ENCODE peak calls at places on chromosomes 13 and 19, in five cellular contexts. P is neuronal stem cell, L is H1, H is mesenchymal stem cell, V is trophoblast cell. O is an unnamed sample.

GRCh38 chr13:46057251-46058015 is 4.9 kb upstream of the ZC3H13 start:
- DNase-seq in L (no peak), V (no peak), H (peak; percentile 8), P (no peak), O (no peak)

GRCh38 chr13:85501616-85502015 is 297.6 kb downstream of the SLITRK6 start:
- DNase-seq in L (no peak), V (peak; percentile 4), H (no peak), P (no peak), O (no peak)

GRCh38 chr19:17519967-17520366 is 8.5 kb downstream of the PGLS start:
- DNase-seq in V (no peak), H (no peak), P (no peak), L (no peak), O (no peak)

GRCh38 chr19:6417713-6418561 is 6.7 kb downstream of the KHSRP start:
- DNase-seq in P (no peak), V (no peak), H (peak; percentile 17), L (peak; percentile 65), O (no peak)

GRCh38 chr13:44498969-44499368 is 77.2 kb downstream of the TSC22D1 start:
- DNase-seq in V (peak; percentile 44), P (no peak), L (no peak), H (no peak), O (no peak)

GRCh38 chr13:77300176-77301141 is 26.4 kb downstream of the MYCBP2 start:
- DNase-seq in V (peak; percentile 80), H (peak; percentile 84), P (no peak), L (no peak), O (no peak)

GRCh38 chr13:32969516-32969941 is 46.7 kb upstream of the KL start:
- DNase-seq in L (no peak), H (peak; percentile 80), P (no peak), V (peak; percentile 30), O (no peak)

GRCh38 chr13:28492527-28493367 is 2.2 kb downstream of the FLT1 start:
- DNase-seq in L (no peak), V (peak; percentile 70), P (peak; percentile 26), H (peak; percentile 61), O (no peak)

GRCh38 chr19:46394398-46394797 is 19.0 kb downstream of the CCDC8 start:
- DNase-seq in L (no peak), P (no peak), V (peak; percentile 90), H (no peak), O (no peak)

GRCh38 chr13:98664047-98664446 is 87.1 kb upstream of the STK24 start:
- DNase-seq in P (no peak), V (peak; percentile 35), H (peak; percentile 46), L (no peak), O (no peak)

GRCh38 chr13:98565726-98566577 is 11.0 kb downstream of the STK24 start:
- DNase-seq in L (no peak), H (no peak), P (no peak), V (no peak), O (no peak)

GRCh38 chr13:21453352-21454089 is 5.6 kb downstream of the ZDHHC20 start:
- DNase-seq in V (no peak), H (peak; percentile 20), L (no peak), P (no peak), O (no peak)

GRCh38 chr13:110628952-110629701 is 13.8 kb downstream of the NAXD start:
- DNase-seq in H (peak; percentile 56), V (peak; percentile 51), P (no peak), L (no peak), O (no peak)

GRCh38 chr19:2476451-2477140 is 669 bp downstream of the GADD45B start:
- DNase-seq in P (no peak), L (peak; percentile 74), V (peak; percentile 55), H (peak; percentile 80), O (no peak)

GRCh38 chr19:12696366-12697335 is at the start of gene FBXW9:
- DNase-seq in P (peak; percentile 96), L (peak; percentile 99), V (peak; percentile 99), H (peak; percentile 95), O (peak; percentile 97)
- H4K8ac ChIP-seq in P (no peak within 1 kb of the TSS), L (peak within 1 kb of the TSS; percentile 99), V (peak within 1 kb of the TSS; percentile 96), H (peak within 1 kb of the TSS; percentile 86), O (no peak within 1 kb of the TSS)

GRCh38 chr19:35644206-35644986 is 2.9 kb downstream of the ETV2 start:
- DNase-seq in P (peak; percentile 91), H (peak; percentile 97), V (peak; percentile 96), L (peak; percentile 95), O (peak; percentile 99)
- H3K4ac ChIP-seq in P (peak overlapping the region; percentile 55), H (peak overlapping the region; percentile 81), V (peak overlapping the region; percentile 34), L (no peak overlapping the region), O (no peak overlapping the region)

GRCh38 chr13:34258646-34259386 is 440.9 kb downstream of the RFC3 start:
- DNase-seq in P (no peak), V (peak; percentile 35), L (no peak), H (no peak), O (no peak)
- H2BK12ac ChIP-seq in P (no peak overlapping the region), V (no peak overlapping the region), L (no peak overlapping the region), H (no peak overlapping the region), O (no peak overlapping the region)

GRCh38 chr13:97231832-97232201 is 9.7 kb downstream of the MBNL2 start:
- DNase-seq in L (no peak), P (no peak), H (no peak), V (peak; percentile 40), O (no peak)
- H4K8ac ChIP-seq in L (no peak overlapping the region), P (no peak overlapping the region), H (no peak overlapping the region), V (no peak overlapping the region), O (no peak overlapping the region)

GRCh38 chr13:97506511-97506910 is 72.5 kb downstream of the RAP2A start:
- DNase-seq in H (peak; percentile 75), V (peak; percentile 13), P (no peak), L (no peak), O (no peak)
- H3K4ac ChIP-seq in H (no peak overlapping the region), V (no peak overlapping the region), P (no peak overlapping the region), L (no peak overlapping the region), O (no peak overlapping the region)

GRCh38 chr13:52452470-52452869 is 2.0 kb upstream of the VPS36 start:
- DNase-seq in H (no peak), L (no peak), P (no peak), V (no peak), O (no peak)

GRCh38 chr13:52450793-52451116 is 321 bp upstream of the VPS36 start:
- DNase-seq in V (no peak), P (no peak), H (no peak), L (no peak), O (no peak)

GRCh38 chr13:52447815-52448552 is 2.5 kb downstream of the VPS36 start:
- DNase-seq in P (no peak), V (no peak), L (no peak), H (no peak), O (no peak)

GRCh38 chr13:52449323-52450011 is 967 bp downstream of the VPS36 start:
- DNase-seq in H (peak; percentile 19), L (no peak), V (peak; percentile 16), P (no peak), O (no peak)

GRCh38 chr13:52450012-52450792 is at the start of gene VPS36:
- DNase-seq in L (peak; percentile 98), H (peak; percentile 92), V (peak; percentile 99), P (peak; percentile 96), O (peak; percentile 94)
- H2BK12ac ChIP-seq in L (no peak within 1 kb of the TSS), H (peak within 1 kb of the TSS; percentile 51), V (peak within 1 kb of the TSS; percentile 63), P (no peak within 1 kb of the TSS), O (no peak within 1 kb of the TSS)